ENCODE peak calls at places on chromosomes 11 and 22, in nine cellular contexts. B is M059J, J is A172, D is foreskin keratinocyte, Y is NCI-H774, F is fibroblast of pulmonary artery, X is HS-5, W is aorta, E is HuH-7. V is an unnamed sample.

GRCh38 chr11:13928566-13929251 is 33.8 kb upstream of the SPON1 start:
- DNase-seq in B (peak; percentile 89), J (peak; percentile 67), D (no peak), Y (peak; percentile 42), F (peak; percentile 89), X (peak; percentile 56), W (no peak), E (no peak), V (peak; percentile 67)

GRCh38 chr11:99739464-99740089 is 718.8 kb downstream of the CNTN5 start:
- DNase-seq in B (peak; percentile 57), J (peak; percentile 22), D (no peak), Y (no peak), F (peak; percentile 72), X (peak; percentile 28), W (no peak), E (peak; percentile 12), V (peak; percentile 15)

GRCh38 chr11:2537896-2538855 is 93.4 kb downstream of the KCNQ1 start:
- DNase-seq in B (no peak), J (no peak), D (no peak), Y (no peak), F (no peak), X (no peak), W (peak; percentile 26), E (no peak), V (no peak)

GRCh38 chr11:112751312-112751711 is 209.9 kb upstream of the NCAM1 start:
- DNase-seq in B (no peak), J (no peak), D (no peak), Y (no peak), F (no peak), X (no peak), W (no peak), E (no peak), V (no peak)

GRCh38 chr22:35357883-35358621 is 22.8 kb upstream of the HMOX1 start:
- DNase-seq in B (peak; percentile 96), J (peak; percentile 92), D (peak; percentile 86), Y (no peak), F (no peak), X (peak; percentile 81), W (peak; percentile 12), E (no peak), V (peak; percentile 79)

GRCh38 chr11:62461740-62462522 is 43.1 kb downstream of the SCGB1A1 start:
- DNase-seq in B (peak; percentile 86), J (peak; percentile 93), D (no peak), Y (no peak), F (peak; percentile 61), X (peak; percentile 72), W (no peak), E (no peak), V (peak; percentile 73)

GRCh38 chr11:44652901-44653644 is 73.7 kb upstream of the TSPAN18 start:
- DNase-seq in B (no peak), J (no peak), D (no peak), Y (no peak), F (no peak), X (no peak), W (no peak), E (no peak), V (no peak)

GRCh38 chr22:33389927-33390326 is 331.7 kb upstream of the SYN3 start:
- DNase-seq in B (no peak), J (no peak), D (no peak), Y (no peak), F (peak; percentile 3), X (no peak), W (no peak), E (no peak), V (no peak)

GRCh38 chr11:75328426-75329277 is 22.8 kb downstream of the ARRB1 start:
- DNase-seq in B (peak; percentile 92), J (peak; percentile 94), D (no peak), Y (peak; percentile 75), F (peak; percentile 82), X (no peak), W (peak; percentile 74), E (peak; percentile 67), V (peak; percentile 76)

GRCh38 chr11:9459573-9460321 is 1.1 kb upstream of the ZNF143 start:
- DNase-seq in B (peak; percentile 61), J (peak; percentile 51), D (peak; percentile 18), Y (peak; percentile 4), F (peak; percentile 69), X (peak; percentile 20), W (no peak), E (no peak), V (peak; percentile 43)

GRCh38 chr11:120063686-120064340 is 74.1 kb downstream of the TRIM29 start:
- DNase-seq in B (no peak), J (no peak), D (no peak), Y (no peak), F (no peak), X (no peak), W (no peak), E (no peak), V (no peak)

GRCh38 chr11:2576536-2576935 is 123.3 kb downstream of the KCNQ1OT1 start:
- DNase-seq in B (no peak), J (no peak), D (no peak), Y (no peak), F (no peak), X (no peak), W (peak; percentile 30), E (no peak), V (no peak)

GRCh38 chr11:65559535-65559934 is 1.4 kb upstream of the LTBP3 start:
- DNase-seq in B (no peak), J (no peak), D (no peak), Y (no peak), F (no peak), X (no peak), W (no peak), E (no peak), V (no peak)

GRCh38 chr11:68120212-68121066 is 749 bp downstream of the CHKA start:
- DNase-seq in B (peak; percentile 46), J (peak; percentile 11), D (no peak), Y (peak; percentile 15), F (peak; percentile 52), X (no peak), W (peak; percentile 77), E (peak; percentile 89), V (peak; percentile 40)

GRCh38 chr11:562046-562645 is 1.4 kb downstream of the RASSF7 start:
- DNase-seq in B (no peak), J (no peak), D (no peak), Y (no peak), F (no peak), X (no peak), W (no peak), E (no peak), V (no peak)

GRCh38 chr11:119015054-119015611 is 3.0 kb downstream of the RPS25 start:
- DNase-seq in B (peak; percentile 18), J (no peak), D (no peak), Y (no peak), F (no peak), X (no peak), W (no peak), E (no peak), V (peak; percentile 28)

GRCh38 chr22:27088026-27088425 is 430.6 kb downstream of the MIAT start:
- DNase-seq in B (peak; percentile 60), J (no peak), D (no peak), Y (no peak), F (no peak), X (no peak), W (no peak), E (no peak), V (peak; percentile 20)

GRCh38 chr11:73950869-73951710 is at the start of gene DNAJB13:
- DNase-seq in B (peak; percentile 61), J (peak; percentile 71), D (no peak), Y (peak; percentile 75), F (peak; percentile 58), X (no peak), W (no peak), E (peak; percentile 47), V (peak; percentile 50)

V was measured in EL.